ENCODE peak calls at places on chromosomes 7 and 10, in four cellular contexts. I, N, C and P are unnamed samples.

GRCh38 chr7:16649196-16649595 is 3.2 kb downstream of the BZW2 start:
- DNase-seq in N (peak), C (no peak), I (no peak), P (no peak)

GRCh38 chr10:133421336-133422222 is 2.8 kb downstream of the SPRN start:
- DNase-seq in N (no peak), C (no peak), I (no peak), P (no peak)

GRCh38 chr7:50792342-50793114 is 9.8 kb upstream of the GRB10 start:
- DNase-seq in C (peak), I (no peak), N (peak), P (no peak)

GRCh38 chr7:151813997-151814396 is 62.9 kb downstream of the PRKAG2 start:
- DNase-seq in I (no peak), N (no peak), C (no peak), P (no peak)

GRCh38 chr7:41098846-41099245 is 604.0 kb downstream of the INHBA start:
- DNase-seq in N (no peak), I (no peak), C (no peak), P (no peak)

GRCh38 chr10:12656518-12657142 is 307.3 kb downstream of the CAMK1D start:
- DNase-seq in C (peak), N (peak), I (no peak), P (peak)

GRCh38 chr7:96534221-96534620 is 175.4 kb downstream of the SEM1 start:
- DNase-seq in N (no peak), C (no peak), I (no peak), P (no peak)

GRCh38 chr7:101753316-101753715 is 64.1 kb upstream of the CUX1 start:
- DNase-seq in C (no peak), I (no peak), N (no peak), P (no peak)

GRCh38 chr10:14397069-14397468 is 66.3 kb upstream of the FRMD4A start:
- DNase-seq in I (no peak), C (no peak), N (peak), P (peak)

GRCh38 chr7:102897211-102897621 is 15.6 kb upstream of the LRRC17 start:
- DNase-seq in N (no peak), I (no peak), C (no peak), P (no peak)

GRCh38 chr10:78185693-78186055 is 152.0 kb downstream of the RPS24 start:
- DNase-seq in C (no peak), I (no peak), N (peak), P (no peak)

GRCh38 chr7:151665363-151665762 is 145.7 kb upstream of the RHEB start:
- DNase-seq in C (no peak), I (no peak), N (peak), P (no peak)

DNA sequence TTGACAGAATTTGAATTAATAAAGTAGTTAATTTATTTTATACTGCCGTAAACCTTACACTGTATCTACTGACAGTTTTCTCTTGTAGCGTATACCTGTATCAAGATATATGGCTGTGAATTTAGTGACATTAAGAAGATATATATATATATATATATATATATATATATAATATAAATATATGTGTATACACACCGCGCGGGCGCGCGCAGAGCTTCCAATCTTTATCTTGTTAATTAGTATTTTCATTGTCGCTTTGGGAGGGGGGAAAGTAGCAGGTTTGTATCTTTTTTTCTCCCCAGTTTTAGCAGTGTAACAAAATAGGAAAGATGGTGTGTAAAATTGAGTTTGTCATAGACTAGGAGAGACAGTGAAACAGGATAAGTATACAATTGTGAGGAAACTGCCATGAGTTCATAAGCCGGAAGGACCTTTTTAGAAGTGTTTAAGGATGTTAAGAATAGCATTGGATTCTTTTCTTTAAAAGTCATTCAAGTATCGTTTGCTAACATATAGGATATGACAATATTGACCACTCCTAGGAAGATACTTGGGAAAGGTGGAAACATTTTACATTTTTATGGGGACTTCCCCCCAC is 2.0 kb downstream of the PLEKHA1 start:
- DNase-seq in C (no peak), I (no peak), N (no peak), P (no peak)
- H3K4me3 ChIP-seq in C (no peak), I (no peak), N (no peak), P (peak)

GRCh38 chr7:36128448-36129047 is 24.5 kb upstream of the EEPD1 start:
- DNase-seq in C (peak), I (no peak), N (peak), P (peak)
- TF ChIP-seq CTCF in C (peak), I (peak), N (peak), P (peak)

DNA sequence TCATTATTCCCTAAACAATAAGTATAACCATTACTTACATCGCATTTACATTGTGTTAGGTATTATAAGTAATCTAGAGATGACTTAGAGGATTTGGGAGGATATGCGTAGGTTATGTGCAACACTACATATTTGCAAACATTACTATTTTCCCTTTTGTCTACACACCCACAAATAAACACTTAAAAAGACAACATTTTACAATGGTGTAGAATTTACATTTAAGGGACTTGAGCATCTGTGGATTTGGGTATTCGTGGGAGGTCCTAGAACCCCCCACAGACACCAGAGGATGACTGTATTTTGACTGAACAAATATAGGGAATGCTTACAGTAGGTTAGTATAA is 220.2 kb upstream of the MYO3A start:
- DNase-seq in N (no peak), I (no peak), C (no peak), P (no peak)
- H3K4me3 ChIP-seq in N (no peak), I (no peak), C (no peak), P (no peak)

GRCh38 chr7:150378853-150379589 is at the start of gene ZNF775:
- DNase-seq in N (peak), C (peak), I (peak), P (no peak)
- TF ChIP-seq CTCF in N (no peak), C (no peak), I (no peak), P (no peak)

GRCh38 chr7:4748267-4748666 is 27.2 kb upstream of the AP5Z1 start:
- DNase-seq in C (no peak), I (no peak), N (no peak), P (peak)
- H3K4me3 ChIP-seq in C (no peak), I (no peak), N (no peak), P (peak)

DNA sequence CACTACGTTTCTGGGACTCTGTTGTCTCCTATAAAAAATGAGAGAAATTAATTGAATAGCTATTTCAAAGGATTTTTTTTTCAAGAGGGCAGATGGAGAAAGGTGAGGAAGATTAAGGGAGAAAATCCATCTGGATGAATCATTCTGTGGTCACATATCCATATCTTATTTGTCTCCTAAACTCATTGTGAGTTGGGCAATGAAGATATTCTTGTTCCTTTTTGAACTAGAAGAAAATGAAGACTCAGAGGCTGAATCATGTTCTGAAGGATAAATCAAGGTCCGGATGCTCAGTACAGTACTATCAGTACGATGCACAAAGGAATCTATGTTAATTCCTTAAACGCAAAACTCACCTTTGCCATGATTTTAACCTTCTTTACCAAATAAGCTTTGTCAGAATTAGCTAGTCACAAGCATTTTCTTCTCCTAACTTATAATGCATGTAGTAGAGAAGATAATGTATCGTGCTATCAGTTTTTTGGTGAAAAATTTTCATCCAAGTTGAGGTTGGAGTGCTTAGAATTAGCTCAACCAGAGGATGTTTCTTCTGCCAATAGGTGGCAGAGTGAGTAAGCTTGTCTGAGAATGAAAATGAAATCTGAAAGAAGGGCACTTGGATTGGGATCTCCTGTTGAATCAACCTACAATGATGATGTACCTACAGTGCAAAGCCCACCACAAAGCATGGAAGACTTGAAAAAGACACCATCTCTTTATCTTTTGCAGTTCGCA is 446.9 kb downstream of the KIF20B start:
- DNase-seq in N (peak), C (peak), I (no peak), P (no peak)
- TF ChIP-seq CTCF in N (peak), C (peak), I (peak), P (peak)

DNA sequence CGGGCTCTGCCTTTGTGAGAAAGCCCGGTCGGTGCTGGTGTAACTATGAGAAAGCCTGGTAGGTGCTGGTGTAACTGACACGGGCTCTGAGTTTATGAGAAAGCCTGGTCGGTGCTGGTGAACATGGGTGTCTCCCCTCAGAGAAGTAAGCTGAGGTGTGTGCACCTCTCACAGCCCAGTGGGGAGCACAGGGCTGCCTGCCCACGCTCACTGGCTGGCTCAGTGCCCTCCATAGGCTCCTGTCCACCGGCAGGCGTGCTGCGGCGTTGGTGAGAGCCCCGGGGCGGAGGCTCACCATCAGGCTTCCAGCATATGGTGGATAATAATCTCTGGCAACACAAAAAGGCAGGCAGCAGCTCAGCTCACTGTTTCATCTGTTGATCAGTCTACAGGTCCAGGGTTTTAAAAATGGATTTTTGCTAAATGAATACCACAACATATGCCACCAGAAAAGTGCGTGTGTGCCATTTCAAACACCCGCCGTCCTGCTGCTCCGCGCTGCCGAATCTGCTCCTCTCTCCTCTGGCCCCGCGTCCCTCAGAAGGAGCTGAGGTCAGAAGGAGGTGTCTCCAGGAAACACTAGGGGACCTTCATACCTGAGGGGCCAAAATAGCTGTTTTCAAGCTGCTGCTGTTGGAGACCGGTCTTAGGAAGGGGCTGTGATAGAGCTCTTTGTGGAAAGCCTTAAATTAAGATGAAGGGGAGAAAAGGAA is 365.7 kb downstream of the DNAJB6 start:
- DNase-seq in N (no peak), C (no peak), I (no peak), P (no peak)
- H3K4me3 ChIP-seq in N (no peak), C (no peak), I (no peak), P (no peak)

DNA sequence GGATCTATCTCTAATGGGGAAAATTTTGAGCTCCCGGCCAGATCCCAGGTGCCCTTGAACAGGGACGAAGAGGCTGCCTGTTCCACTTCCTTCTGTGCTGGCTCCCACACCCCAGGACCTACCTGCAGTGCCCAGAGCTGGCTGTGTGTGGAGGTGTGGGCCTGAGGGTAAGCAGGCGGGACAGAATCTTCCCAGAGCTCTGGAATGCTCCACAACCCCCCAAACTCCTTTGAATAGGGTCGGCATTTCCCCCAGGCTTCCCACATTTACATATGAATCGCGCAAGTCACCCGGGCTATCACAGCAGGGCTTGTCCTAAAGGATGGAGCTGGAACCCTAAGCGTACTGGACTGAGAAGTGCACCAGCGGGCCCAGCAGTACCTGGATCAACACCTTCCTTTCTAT is 95.9 kb downstream of the DNMBP start:
- DNase-seq in C (no peak), N (no peak), I (no peak), P (no peak)
- TF ChIP-seq CTCF in C (no peak), N (no peak), I (no peak), P (peak)